ENCODE peak calls at places on chromosomes 5 and 9, in five cellular contexts. F, I, G, D and E are unnamed samples.

GRCh38 chr5:179435181-179435580 is 89.9 kb upstream of the ADAMTS2 start:
- DNase-seq in I (no peak), D (no peak), G (no peak), F (peak; percentile 40), E (no peak)

GRCh38 chr5:177116631-177117373 is 16.8 kb upstream of the NSD1 start:
- DNase-seq in G (peak; percentile 82), I (no peak), D (no peak), F (peak; percentile 96), E (peak; percentile 96)

GRCh38 chr5:145587308-145588071 is 247.7 kb downstream of the PRELID2 start:
- DNase-seq in D (peak; percentile 3), G (no peak), F (no peak), I (no peak), E (no peak)

GRCh38 chr5:180791611-180792213 is 10.9 kb downstream of the MGAT1 start:
- DNase-seq in G (no peak), I (no peak), F (no peak), D (no peak), E (no peak)

GRCh38 chr5:72194846-72195245 is 87.6 kb downstream of the MAP1B start:
- DNase-seq in F (no peak), G (no peak), D (no peak), I (no peak), E (no peak)

GRCh38 chr5:38794986-38795385 is 50.8 kb upstream of the OSMR start:
- DNase-seq in F (no peak), G (no peak), I (no peak), D (no peak), E (no peak)

GRCh38 chr9:19922476-19923118 is 133.8 kb upstream of the SLC24A2 start:
- DNase-seq in I (peak; percentile 34), D (peak; percentile 21), G (no peak), F (no peak), E (no peak)

GRCh38 chr5:132758406-132758805 is 11.2 kb downstream of the CCNI2 start:
- DNase-seq in I (no peak), G (no peak), F (no peak), D (no peak), E (no peak)

GRCh38 chr5:6730407-6730806 is 17.2 kb downstream of the TENT4A start:
- DNase-seq in I (no peak), F (peak; percentile 37), G (no peak), D (no peak), E (peak; percentile 19)

GRCh38 chr9:113986931-113987330 is 91.2 kb downstream of the AMBP start:
- DNase-seq in F (no peak), D (no peak), I (no peak), G (no peak), E (no peak)

GRCh38 chr5:79878721-79879336 is 112.2 kb downstream of the MTX3 start:
- DNase-seq in F (no peak), I (peak; percentile 5), D (peak; percentile 13), G (no peak), E (no peak)

GRCh38 chr5:36521838-36522745 is 84.3 kb upstream of the SLC1A3 start:
- DNase-seq in D (no peak), F (no peak), G (peak; percentile 56), I (no peak), E (no peak)

GRCh38 chr5:179974946-179975712 is 67.4 kb upstream of the TBC1D9B start:
- DNase-seq in F (no peak), I (peak; percentile 57), D (peak; percentile 32), G (no peak), E (no peak)

GRCh38 chr9:132898043-132898442 is 19.3 kb downstream of the SPACA9 start:
- DNase-seq in F (no peak), G (no peak), I (no peak), D (no peak), E (peak; percentile 13)

GRCh38 chr5:31811210-31811609 is 172.3 kb downstream of the PDZD2 start:
- DNase-seq in G (no peak), I (no peak), F (no peak), D (peak; percentile 17), E (no peak)

GRCh38 chr5:135718151-135718550 is 116.3 kb upstream of the SLC25A48 start:
- DNase-seq in D (no peak), G (no peak), F (no peak), I (no peak), E (no peak)

GRCh38 chr5:32805966-32806626 is 95.0 kb downstream of the NPR3 start:
- DNase-seq in G (peak; percentile 25), D (no peak), F (no peak), I (no peak), E (no peak)

GRCh38 chr5:122101636-122102285 is 23.7 kb upstream of the LOX start:
- DNase-seq in D (peak; percentile 23), G (peak; percentile 26), I (no peak), F (no peak), E (no peak)

GRCh38 chr5:108168915-108169314 is 213.0 kb downstream of the FBXL17 start:
- DNase-seq in G (no peak), D (no peak), I (no peak), F (no peak), E (no peak)

GRCh38 chr5:41093803-41094202 is 22.7 kb upstream of the MROH2B start:
- DNase-seq in F (no peak), I (no peak), D (no peak), G (no peak), E (no peak)

GRCh38 chr5:150464554-150465012 is 15.0 kb upstream of the RPS14 start:
- DNase-seq in D (no peak), I (no peak), G (no peak), F (peak; percentile 81), E (no peak)

GRCh38 chr9:92964981-92965758 is 17.8 kb downstream of the FGD3 start:
- DNase-seq in D (no peak), F (no peak), G (no peak), I (no peak), E (peak; percentile 78)

GRCh38 chr5:16903480-16904300 is 32.4 kb downstream of the MYO10 start:
- DNase-seq in G (no peak), I (no peak), F (no peak), D (no peak), E (no peak)

GRCh38 chr5:756865-757345 is 27.6 kb downstream of the ZDHHC11B start:
- DNase-seq in D (peak; percentile 75), G (no peak), I (no peak), F (peak; percentile 63), E (peak; percentile 83)

GRCh38 chr9:114423181-114423580 is 35.4 kb upstream of the AKNA start:
- DNase-seq in G (no peak), D (no peak), F (peak; percentile 53), I (no peak), E (no peak)

GRCh38 chr9:920927-921326 is 55.5 kb upstream of the DMRT3 start:
- DNase-seq in F (no peak), D (no peak), I (no peak), G (no peak), E (no peak)

GRCh38 chr5:13909271-13909670 is 35.2 kb downstream of the DNAH5 start:
- DNase-seq in I (no peak), G (no peak), D (no peak), F (no peak), E (no peak)

GRCh38 chr5:15850939-15851341 is 328.7 kb downstream of the MARCHF11 start:
- DNase-seq in F (no peak), I (no peak), D (no peak), G (no peak), E (no peak)
- TF ChIP-seq EP300 in F (no peak), I (no peak), D (no peak), G (no peak), E (no peak)

GRCh38 chr5:138353550-138353893 is 1.0 kb downstream of the KDM3B start:
- DNase-seq in D (no peak), F (no peak), I (no peak), G (no peak), E (no peak)

GRCh38 chr5:138352071-138352721 is at the start of gene KDM3B:
- DNase-seq in F (peak; percentile 89), G (peak; percentile 70), D (peak; percentile 76), I (peak; percentile 83), E (peak; percentile 88)

GRCh38 chr5:138354387-138354786 is 1.9 kb downstream of the KDM3B start:
- DNase-seq in I (no peak), F (no peak), G (no peak), D (no peak), E (no peak)

GRCh38 chr5:138351517-138351916 is 968 bp upstream of the KDM3B start:
- DNase-seq in F (no peak), I (no peak), D (no peak), G (no peak), E (no peak)

DNA sequence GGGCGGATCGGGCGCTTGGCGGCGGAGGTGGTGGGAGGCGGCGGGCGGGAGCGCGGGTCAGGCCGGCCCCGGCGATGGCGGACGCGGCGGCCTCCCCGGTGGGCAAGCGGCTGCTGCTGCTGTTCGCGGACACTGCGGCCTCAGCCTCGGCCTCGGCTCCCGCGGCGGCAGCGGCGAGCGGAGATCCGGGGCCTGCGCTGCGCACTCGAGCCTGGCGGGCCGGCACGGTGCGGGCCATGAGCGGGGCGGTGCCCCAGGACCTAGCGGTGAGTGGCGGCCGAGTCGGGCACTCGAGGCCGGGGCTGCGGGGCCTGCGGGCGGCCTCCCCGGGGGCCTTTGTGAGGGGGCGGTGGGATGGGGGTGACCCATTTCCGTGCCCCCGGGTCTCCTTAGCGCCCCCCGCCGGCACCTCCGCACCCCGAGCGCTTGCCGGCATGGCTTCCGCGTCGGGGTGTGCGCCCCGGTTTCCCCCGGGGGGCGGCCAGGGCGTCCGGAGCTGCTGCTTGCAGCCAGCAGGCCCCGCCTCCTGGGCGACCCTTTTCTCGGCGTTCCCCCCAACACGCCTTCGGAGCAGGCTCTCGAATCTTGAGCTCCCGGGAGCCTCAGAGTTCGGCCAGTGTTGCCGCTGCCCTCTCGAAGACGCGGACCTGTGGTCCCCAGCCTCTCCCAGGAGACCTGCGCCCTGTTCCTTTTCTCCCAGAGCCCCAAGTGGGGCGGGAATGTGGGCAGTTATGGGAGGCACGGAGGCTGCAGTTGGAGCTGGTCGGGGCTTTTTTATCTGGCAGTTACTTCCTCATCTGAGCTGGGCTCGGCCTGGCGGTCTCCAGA is 451 bp downstream of the KDM3B start:
- DNase-seq in G (peak; percentile 54), F (peak; percentile 80), I (no peak), D (peak; percentile 26), E (no peak)
- TF ChIP-seq EP300 in G (no peak), F (no peak), I (no peak), D (no peak), E (no peak)

DNA sequence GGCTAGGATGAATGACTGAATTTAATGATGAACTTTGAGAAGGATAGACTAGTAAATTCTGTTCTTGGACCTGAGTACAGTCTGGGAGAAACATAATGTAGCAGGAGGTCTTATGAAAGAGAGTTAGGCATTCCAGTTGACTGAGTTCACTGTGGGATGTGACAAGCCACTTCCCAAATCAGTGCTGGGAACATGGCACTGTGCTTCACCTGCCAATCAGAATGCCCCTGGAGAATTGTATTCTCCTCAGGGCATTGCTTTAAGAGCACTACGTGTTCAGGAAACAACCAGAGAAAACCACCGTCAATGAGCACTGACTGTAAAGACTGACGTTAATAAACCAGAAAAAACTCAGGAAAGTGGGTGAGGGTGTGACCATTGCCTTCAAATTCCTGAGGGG is 1.2 kb downstream of the CCDC107 start:
- DNase-seq in I (no peak), G (no peak), D (no peak), F (peak; percentile 82), E (no peak)
- TF ChIP-seq EP300 in I (no peak), G (no peak), D (no peak), F (peak; percentile 92), E (peak; percentile 75)

GRCh38 chr5:143506881-143507552 is 103.5 kb upstream of the NR3C1 start:
- DNase-seq in D (peak; percentile 99), I (no peak), G (no peak), F (no peak), E (no peak)
- TF ChIP-seq EP300 in D (peak; percentile 91), I (no peak), G (no peak), F (no peak), E (no peak)